ENCODE peak calls at places on chromosomes 13 and 19, in ten cellular contexts. S, V, B, M, U, L, J, R, F and A are unnamed samples.

GRCh38 chr19:3398114-3398899 is 31.9 kb downstream of the NFIC start:
- DNase-seq in L (peak), B (peak), U (peak), F (peak), R (peak), S (no peak), J (no peak), M (no peak), V (peak), A (peak)

GRCh38 chr19:13334801-13335481 is 171.3 kb downstream of the CACNA1A start:
- DNase-seq in R (no peak), U (no peak), S (no peak), J (no peak), L (no peak), B (peak), V (no peak), F (no peak), M (peak), A (no peak)

GRCh38 chr13:75514080-75515040 is 23.3 kb downstream of the COMMD6 start:
- DNase-seq in B (no peak), V (no peak), R (no peak), U (no peak), M (no peak), F (no peak), J (no peak), L (no peak), S (no peak), A (no peak)

GRCh38 chr19:49071860-49072547 is 495 bp downstream of the KCNA7 start:
- DNase-seq in M (no peak), R (no peak), F (no peak), B (peak), U (no peak), S (peak), V (no peak), L (no peak), J (no peak), A (no peak)

GRCh38 chr13:109645831-109646230 is 140.6 kb downstream of the IRS2 start:
- DNase-seq in R (no peak), S (no peak), J (no peak), M (no peak), B (no peak), V (no peak), U (no peak), L (no peak), F (no peak), A (no peak)

GRCh38 chr19:38173324-38174041 is 50.5 kb downstream of the DPF1 start:
- DNase-seq in L (no peak), R (no peak), J (no peak), S (peak), U (no peak), F (no peak), B (no peak), M (no peak), V (peak), A (peak)

GRCh38 chr13:70523622-70524021 is 415.4 kb upstream of the KLHL1 start:
- DNase-seq in J (no peak), F (no peak), V (no peak), B (no peak), S (peak), U (no peak), R (no peak), M (no peak), L (no peak), A (no peak)

GRCh38 chr13:67069117-67069767 is 160.9 kb downstream of the PCDH9 start:
- DNase-seq in R (no peak), B (peak), U (no peak), L (no peak), J (no peak), V (no peak), M (no peak), F (no peak), S (no peak), A (no peak)

GRCh38 chr13:78239681-78240080 is 321.1 kb upstream of the EDNRB start:
- DNase-seq in S (no peak), U (no peak), V (no peak), F (no peak), R (no peak), L (no peak), B (peak), M (no peak), J (no peak), A (no peak)

GRCh38 chr13:47117268-47117667 is 220.4 kb upstream of the HTR2A start:
- DNase-seq in R (no peak), V (no peak), J (no peak), B (no peak), L (no peak), F (no peak), M (no peak), S (no peak), U (no peak), A (no peak)

GRCh38 chr13:95641961-95642621 is 2.4 kb downstream of the DZIP1 start:
- DNase-seq in F (peak), L (peak), J (no peak), U (peak), M (no peak), R (no peak), V (no peak), B (peak), S (peak), A (peak)

GRCh38 chr19:44785993-44786392 is 8.3 kb downstream of the CBLC start:
- DNase-seq in M (no peak), B (no peak), L (no peak), J (no peak), U (no peak), R (no peak), F (no peak), V (no peak), S (no peak), A (no peak)

GRCh38 chr13:112740502-112741131 is 50.8 kb downstream of the ATP11A start:
- DNase-seq in B (no peak), R (peak), S (no peak), M (no peak), F (peak), V (peak), U (peak), J (no peak), L (no peak), A (peak)

GRCh38 chr13:84607614-84608013 is 725.3 kb upstream of the SLITRK1 start:
- DNase-seq in V (no peak), R (no peak), B (no peak), M (no peak), U (no peak), S (no peak), L (no peak), F (no peak), J (no peak), A (no peak)

GRCh38 chr13:84127597-84128128 is 245.4 kb upstream of the SLITRK1 start:
- DNase-seq in R (no peak), J (no peak), M (no peak), B (no peak), F (no peak), L (no peak), S (no peak), U (no peak), V (no peak), A (no peak)

GRCh38 chr19:55447421-55448174 is 4.5 kb upstream of the SHISA7 start:
- DNase-seq in S (peak), J (no peak), M (no peak), R (no peak), B (peak), F (no peak), U (no peak), L (no peak), V (no peak), A (no peak)

GRCh38 chr13:99335603-99336002 is 28.4 kb upstream of the GPR183 start:
- DNase-seq in U (no peak), V (no peak), J (no peak), F (no peak), L (no peak), R (no peak), M (no peak), B (peak), S (no peak), A (no peak)

GRCh38 chr19:5152013-5152763 is 183.3 kb downstream of the KDM4B start:
- DNase-seq in L (no peak), V (no peak), S (peak), M (no peak), R (peak), U (no peak), F (no peak), B (no peak), J (no peak), A (no peak)

GRCh38 chr13:52195052-52195837 is 35.8 kb upstream of the NEK3 start:
- DNase-seq in J (peak), B (peak), S (peak), R (peak), F (peak), L (no peak), M (no peak), V (peak), U (peak), A (peak)

GRCh38 chr13:34155931-34156607 is 338.1 kb downstream of the RFC3 start:
- DNase-seq in S (no peak), U (no peak), F (no peak), L (no peak), B (no peak), V (no peak), R (no peak), J (no peak), M (peak), A (no peak)
- H3K27ac ChIP-seq in S (peak), U (peak), F (peak), L (no peak), B (no peak), V (peak), R (peak), J (no peak), M (peak), A (peak)

DNA sequence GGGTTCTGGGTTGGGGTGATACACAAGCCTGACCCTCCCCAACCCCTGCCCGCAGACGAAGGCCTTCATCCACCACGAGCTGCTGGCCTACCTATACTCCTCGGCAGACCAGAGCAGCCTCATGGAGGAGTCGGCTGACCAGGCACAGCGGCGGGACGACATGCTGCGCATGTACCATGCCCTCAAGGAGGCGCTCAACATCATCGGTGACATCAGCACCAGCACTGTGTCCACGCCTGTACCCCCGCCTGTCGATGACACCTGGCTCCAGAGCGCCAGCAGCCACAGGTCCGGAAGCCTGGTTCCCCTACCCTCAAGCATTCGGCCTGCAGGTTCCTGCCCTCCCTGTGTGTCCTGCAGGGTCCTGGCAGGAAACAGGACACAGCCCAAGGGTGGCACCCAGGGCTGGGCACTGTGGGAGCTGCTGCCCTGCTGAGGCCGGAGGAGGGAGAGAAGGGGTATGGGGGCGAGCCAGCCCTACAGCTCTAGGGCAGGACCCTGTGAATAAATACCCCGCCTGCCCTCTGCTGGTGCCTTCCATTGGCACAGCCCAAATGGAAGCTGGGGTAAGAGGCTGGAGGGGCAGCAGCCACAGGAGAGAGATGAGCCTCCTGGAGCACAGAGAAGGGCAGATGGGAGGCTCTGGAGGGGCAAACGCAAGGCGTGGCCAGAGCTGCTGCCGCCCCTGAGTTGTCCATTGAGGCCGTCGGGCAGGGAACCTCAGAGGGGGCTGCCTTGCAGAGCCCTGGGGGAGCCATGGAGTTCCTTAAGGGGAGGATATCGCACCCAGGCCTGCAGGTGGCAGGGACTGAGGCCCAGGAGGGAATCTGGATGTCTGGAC is 6.8 kb downstream of the TMED1 start:
- DNase-seq in V (no peak), J (no peak), S (peak), M (no peak), F (no peak), B (peak), U (no peak), R (no peak), L (no peak), A (no peak)
- TF ChIP-seq POLR2AphosphoS5 in V (no peak), J (no peak), S (no peak), M (no peak), F (no peak), B (no peak), U (no peak), R (no peak), L (no peak), A (no peak)

DNA sequence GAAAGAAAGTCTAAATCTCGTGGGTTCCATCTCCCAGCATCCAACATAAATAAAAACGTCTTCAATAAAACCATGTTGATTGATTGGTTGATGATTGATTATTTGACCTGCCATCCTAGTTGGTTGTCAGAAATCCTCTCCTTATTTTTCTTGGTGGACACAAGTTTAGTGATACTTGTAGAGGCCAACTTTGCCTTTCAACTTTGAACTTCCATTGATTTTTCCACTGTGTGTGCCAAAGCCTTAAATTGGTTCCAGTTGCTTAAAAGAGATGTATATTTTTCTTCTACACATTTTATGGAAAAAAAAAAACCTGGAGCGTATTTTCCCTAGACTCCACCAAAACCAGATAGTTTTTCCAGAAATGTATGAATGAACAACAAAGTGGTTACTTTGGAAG is 85.0 kb downstream of the MBNL2 start:
- DNase-seq in L (no peak), M (no peak), R (no peak), V (no peak), J (no peak), F (no peak), B (no peak), U (no peak), S (no peak), A (no peak)
- H3K27ac ChIP-seq in L (peak), M (peak), R (no peak), V (peak), J (no peak), F (peak), B (no peak), U (no peak), S (peak), A (no peak)

DNA sequence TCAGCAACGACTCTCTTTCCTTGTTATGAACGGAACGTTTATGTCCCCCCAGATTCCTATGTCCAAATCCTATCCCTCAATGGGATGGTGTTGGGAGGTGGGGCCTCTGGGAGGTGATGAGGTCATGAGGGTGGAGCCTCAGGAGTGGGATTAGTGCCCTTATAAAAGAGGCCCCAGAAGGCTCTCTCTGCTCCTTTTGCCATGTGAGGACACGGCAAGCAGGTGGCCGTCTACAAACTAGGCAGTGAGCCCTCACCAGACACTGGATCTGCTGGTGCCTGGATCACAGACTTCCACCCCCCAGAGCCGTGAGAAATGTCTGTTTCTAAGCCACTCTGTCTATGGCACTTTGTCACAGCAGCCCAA is 53.2 kb downstream of the EPS15L1 start:
- DNase-seq in L (no peak), U (no peak), F (no peak), V (no peak), R (no peak), J (no peak), B (no peak), S (no peak), M (no peak), A (no peak)
- TF ChIP-seq POLR2AphosphoS5 in L (no peak), U (no peak), F (no peak), V (no peak), R (no peak), J (no peak), B (no peak), S (no peak), M (no peak), A (no peak)

GRCh38 chr19:16364231-16364865 is 39.7 kb downstream of the KLF2 start:
- DNase-seq in S (no peak), L (no peak), F (no peak), B (no peak), R (no peak), V (no peak), J (no peak), U (no peak), M (no peak), A (no peak)

GRCh38 chr19:16363852-16364230 is 39.2 kb downstream of the KLF2 start:
- DNase-seq in F (no peak), M (no peak), J (no peak), B (no peak), L (no peak), U (no peak), S (no peak), V (no peak), R (no peak), A (no peak)

GRCh38 chr19:16366056-16366432 is 41.4 kb downstream of the KLF2 start:
- DNase-seq in R (no peak), L (no peak), F (no peak), M (no peak), B (no peak), J (no peak), U (no peak), V (no peak), S (no peak), A (no peak)

GRCh38 chr19:16366433-16367268 is 42.0 kb downstream of the KLF2 start:
- DNase-seq in V (no peak), R (no peak), J (no peak), U (no peak), L (no peak), S (no peak), F (peak), M (no peak), B (peak), A (no peak)

DNA sequence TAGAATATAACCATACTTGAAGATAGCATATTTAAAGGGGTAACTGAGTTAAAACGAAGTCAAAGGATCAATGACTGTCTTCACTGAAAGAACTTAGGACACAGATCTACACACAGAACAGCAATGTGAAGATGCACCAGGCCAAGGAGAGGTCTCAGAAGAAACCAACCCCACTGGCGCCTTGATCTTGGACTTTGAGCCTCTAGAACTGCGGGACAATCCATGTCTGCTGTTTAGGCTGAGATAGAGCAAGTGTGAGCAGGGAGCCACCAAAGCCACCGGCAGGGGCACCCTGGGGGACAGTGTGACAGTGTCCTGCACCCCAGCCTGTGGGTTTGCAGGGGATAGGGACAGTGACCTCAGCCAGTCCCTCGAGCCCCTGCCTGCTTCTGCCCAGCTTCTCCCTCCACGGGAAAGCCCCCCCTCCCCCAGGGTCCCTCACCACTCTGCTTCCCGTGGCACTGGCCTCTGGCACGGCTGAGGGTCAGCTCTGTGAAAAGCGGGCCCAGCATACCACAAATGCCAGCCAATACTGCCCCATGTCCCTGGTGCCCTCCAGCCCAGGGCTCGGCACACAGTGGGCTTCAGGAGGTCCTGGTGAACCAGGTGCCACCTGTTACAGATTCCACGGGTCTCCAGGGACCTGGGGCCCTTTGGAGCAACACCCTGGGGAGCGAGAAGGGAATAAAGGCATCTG is 40.8 kb downstream of the KLF2 start:
- DNase-seq in S (no peak), L (no peak), U (no peak), R (no peak), B (no peak), F (no peak), J (no peak), M (no peak), V (no peak), A (no peak)
- H3K27ac ChIP-seq in S (no peak), L (no peak), U (peak), R (peak), B (no peak), F (no peak), J (no peak), M (no peak), V (no peak), A (peak)

GRCh38 chr19:7706662-7707454 is 4.9 kb upstream of the FCER2 start:
- DNase-seq in J (no peak), V (no peak), B (no peak), F (no peak), S (no peak), L (no peak), M (no peak), R (no peak), U (no peak), A (no peak)

GRCh38 chr19:7706188-7706530 is 4.2 kb upstream of the FCER2 start:
- DNase-seq in S (no peak), F (no peak), L (no peak), M (no peak), B (no peak), V (no peak), U (no peak), J (no peak), R (no peak), A (no peak)

GRCh38 chr19:7704280-7705060 is 2.5 kb upstream of the FCER2 start:
- DNase-seq in S (no peak), F (no peak), U (no peak), B (no peak), M (no peak), R (no peak), J (no peak), V (no peak), L (no peak), A (no peak)

GRCh38 chr19:7703332-7703731 is 1.4 kb upstream of the FCER2 start:
- DNase-seq in J (no peak), V (no peak), R (no peak), F (no peak), S (no peak), B (peak), M (no peak), U (no peak), L (no peak), A (no peak)

GRCh38 chr19:7705387-7706187 is 3.7 kb upstream of the FCER2 start:
- DNase-seq in L (no peak), M (no peak), U (peak), V (peak), J (no peak), S (no peak), F (peak), B (no peak), R (no peak), A (peak)
- TF ChIP-seq POLR2AphosphoS5 in L (no peak), M (no peak), U (no peak), V (no peak), J (no peak), S (no peak), F (no peak), B (no peak), R (no peak), A (no peak)

GRCh38 chr13:43800828-43801227 is 14.1 kb upstream of the ENOX1 start:
- DNase-seq in R (no peak), V (no peak), B (no peak), M (no peak), U (no peak), J (no peak), F (no peak), L (no peak), S (no peak), A (no peak)

GRCh38 chr13:43802511-43802910 is 15.7 kb upstream of the ENOX1 start:
- DNase-seq in R (no peak), B (no peak), J (no peak), L (no peak), U (no peak), S (no peak), M (no peak), V (no peak), F (no peak), A (no peak)

GRCh38 chr13:43805681-43806128 is 18.9 kb upstream of the ENOX1 start:
- DNase-seq in L (no peak), S (no peak), F (no peak), B (peak), R (no peak), U (no peak), V (no peak), M (no peak), J (no peak), A (no peak)

GRCh38 chr13:43805071-43805468 is 18.3 kb upstream of the ENOX1 start:
- DNase-seq in L (peak), B (peak), U (no peak), M (peak), F (no peak), J (no peak), S (peak), V (no peak), R (no peak), A (no peak)

DNA sequence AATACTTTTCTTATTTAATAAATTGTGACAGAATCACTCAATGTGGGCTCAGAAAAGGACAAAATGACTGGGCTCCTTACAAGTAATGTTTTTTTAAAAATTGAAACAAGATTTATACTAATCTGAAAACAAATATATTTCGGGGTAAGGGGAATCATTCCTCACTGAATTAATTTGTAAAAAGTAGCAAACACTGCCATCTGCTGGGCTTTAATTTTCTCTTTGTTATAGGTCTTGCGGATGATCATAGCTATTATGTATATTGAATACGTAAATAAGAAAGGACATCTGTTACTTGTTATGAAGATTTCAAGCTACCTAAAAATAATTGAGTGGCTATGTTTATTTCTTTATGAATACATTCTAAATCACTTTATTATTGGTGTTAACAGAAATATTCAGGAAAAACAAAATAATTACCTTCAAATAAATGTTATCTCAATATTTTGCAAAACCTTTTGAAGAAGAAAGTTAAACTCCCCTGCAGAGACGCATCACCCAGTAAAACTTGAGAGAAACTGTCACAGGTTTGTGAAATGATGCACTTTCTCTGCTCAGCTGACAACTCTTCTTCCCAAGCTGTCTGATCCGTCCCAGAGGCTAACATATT is 17.8 kb upstream of the ENOX1 start:
- DNase-seq in S (peak), F (no peak), B (peak), L (peak), J (no peak), M (peak), V (no peak), R (no peak), U (no peak), A (no peak)
- H3K27ac ChIP-seq in S (peak), F (no peak), B (peak), L (no peak), J (no peak), M (peak), V (no peak), R (no peak), U (peak), A (no peak)